ENCODE peak calls at places on chromosomes 1 and 21, in eight cellular contexts. N is activated naive CD8-positive, alpha-beta T cell treated with anti-CD3 and anti-CD28 coated beads for 36 hours; G is GM06990; R is left kidney; T is activated CD8-positive, alpha-beta memory T cell treated with anti-CD3 and anti-CD28 coated beads, Interleukin-2, amount 10 ng/mL, durations not matched to agents 7 days and 5 days; V is T follicular helper cell; P is WERI-Rb-1; J is T-helper 17 cell. H is an unnamed sample.

GRCh38 chr1:69123486-69123885 is 444.2 kb upstream of the LRRC7 start:
- DNase-seq in N (no peak), G (no peak), R (no peak), T (no peak), V (no peak), P (no peak), J (no peak), H (no peak)

GRCh38 chr1:93613895-93614294 is 67.7 kb downstream of the BCAR3 start:
- DNase-seq in N (no peak), G (no peak), R (peak; percentile 46), T (no peak), V (no peak), P (no peak), J (no peak), H (no peak)

GRCh38 chr1:211111351-211111750 is 22.6 kb downstream of the KCNH1 start:
- DNase-seq in N (no peak), G (no peak), R (no peak), T (no peak), V (no peak), P (no peak), J (no peak), H (no peak)

GRCh38 chr1:7375329-7375728 is 395.8 kb upstream of the VAMP3 start:
- DNase-seq in N (no peak), G (no peak), R (no peak), T (peak; percentile 29), V (no peak), P (no peak), J (no peak), H (no peak)

GRCh38 chr1:7460807-7461206 is 310.3 kb upstream of the VAMP3 start:
- DNase-seq in N (no peak), G (no peak), R (no peak), T (no peak), V (no peak), P (peak; percentile 95), J (no peak), H (no peak)

GRCh38 chr1:75338974-75339483 is 204.8 kb downstream of the LHX8 start:
- DNase-seq in N (no peak), G (peak; percentile 69), R (peak; percentile 18), T (no peak), V (no peak), P (no peak), J (no peak), H (no peak)

GRCh38 chr21:42381347-42381984 is 14.4 kb downstream of the TMPRSS3 start:
- DNase-seq in N (peak; percentile 46), G (no peak), R (peak; percentile 69), T (peak; percentile 71), V (peak; percentile 30), P (peak; percentile 83), J (no peak), H (peak; percentile 77)

GRCh38 chr1:18965206-18966173 is 9.0 kb upstream of the IFFO2 start:
- DNase-seq in N (peak; percentile 42), G (no peak), R (no peak), T (no peak), V (no peak), P (no peak), J (no peak), H (peak; percentile 99)

GRCh38 chr1:34917017-34917416 is 12.4 kb downstream of the DLGAP3 start:
- DNase-seq in N (no peak), G (no peak), R (no peak), T (peak; percentile 9), V (no peak), P (no peak), J (no peak), H (no peak)

GRCh38 chr1:229781453-229781852 is 155.4 kb downstream of the URB2 start:
- DNase-seq in N (no peak), G (no peak), R (peak; percentile 67), T (no peak), V (no peak), P (peak; percentile 16), J (no peak), H (peak; percentile 7)

GRCh38 chr1:34060901-34061415 is 104.1 kb downstream of the CSMD2 start:
- DNase-seq in N (no peak), G (no peak), R (no peak), T (no peak), V (no peak), P (no peak), J (no peak), H (no peak)

GRCh38 chr1:229035054-229035747 is 235.7 kb upstream of the RAB4A start:
- DNase-seq in N (no peak), G (peak; percentile 50), R (no peak), T (peak; percentile 55), V (no peak), P (no peak), J (no peak), H (no peak)

GRCh38 chr1:5423109-5423508 is 569.1 kb downstream of the NPHP4 start:
- DNase-seq in N (peak; percentile 23), G (no peak), R (peak; percentile 34), T (peak; percentile 67), V (peak; percentile 3), P (no peak), J (no peak), H (peak; percentile 62)

GRCh38 chr1:61579815-61580214 is 145.1 kb downstream of the TM2D1 start:
- DNase-seq in N (no peak), G (no peak), R (peak; percentile 40), T (no peak), V (no peak), P (no peak), J (no peak), H (no peak)